ENCODE peak calls at places on chromosomes 16 and 17, in ten cellular contexts. H is BJ; P is osteocyte; L is stomach; O is NCI-H1105; I is fibroblast of the conjunctiva; B is glomerular endothelial cell; J is lung; K is CD8-positive, alpha-beta T cell; T is activated T-helper 1 cell treated with anti-CD3 and anti-CD28 coated beads, Interleukin-12 subunit alpha, Interleukin-12 subunit beta, Interleukin-2, Interleukin-4 antibody, amounts not matched to agents 30 ng/mL and 10 ng/mL and 1 ng/mL, durations not matched to agents 14 hours and 24 hours and 36 hours. D is an unnamed sample.

GRCh38 chr17:72605543-72605942 is 484.7 kb downstream of the SOX9 start:
- DNase-seq in H (no peak), P (no peak), L (no peak), O (no peak), I (no peak), B (no peak), J (no peak), K (no peak), T (no peak), D (no peak)

GRCh38 chr17:50539762-50540440 is 7.1 kb upstream of the SPATA20 start:
- DNase-seq in H (no peak), P (no peak), L (peak), O (no peak), I (no peak), B (no peak), J (no peak), K (no peak), T (no peak), D (no peak)

GRCh38 chr16:69707920-69708683 is 18.3 kb downstream of the NQO1 start:
- DNase-seq in H (no peak), P (peak), L (no peak), O (no peak), I (no peak), B (no peak), J (no peak), K (no peak), T (no peak), D (no peak)

GRCh38 chr17:36532435-36532975 is 2.2 kb downstream of the MYO19 start:
- DNase-seq in H (no peak), P (peak), L (no peak), O (no peak), I (no peak), B (no peak), J (no peak), K (no peak), T (no peak), D (no peak)

GRCh38 chr17:49513616-49514373 is 18.7 kb downstream of the NGFR start:
- DNase-seq in H (no peak), P (no peak), L (no peak), O (no peak), I (no peak), B (no peak), J (no peak), K (no peak), T (no peak), D (no peak)

GRCh38 chr16:17160285-17160854 is 310.4 kb downstream of the XYLT1 start:
- DNase-seq in H (no peak), P (no peak), L (no peak), O (peak), I (no peak), B (no peak), J (no peak), K (no peak), T (no peak), D (no peak)

GRCh38 chr16:31016018-31016417 is 5.6 kb upstream of the STX1B start:
- DNase-seq in H (no peak), P (no peak), L (no peak), O (no peak), I (no peak), B (no peak), J (no peak), K (no peak), T (no peak), D (no peak)

GRCh38 chr16:57781741-57782606 is 20.3 kb downstream of the KIFC3 start:
- DNase-seq in H (no peak), P (no peak), L (no peak), O (no peak), I (no peak), B (no peak), J (no peak), K (no peak), T (no peak), D (no peak)

GRCh38 chr16:84766978-84767773 is 52.6 kb upstream of the CRISPLD2 start:
- DNase-seq in H (no peak), P (no peak), L (no peak), O (no peak), I (no peak), B (no peak), J (no peak), K (no peak), T (no peak), D (no peak)

GRCh38 chr17:15441315-15441714 is 26.1 kb downstream of the CDRT4 start:
- DNase-seq in H (no peak), P (no peak), L (no peak), O (no peak), I (no peak), B (no peak), J (no peak), K (no peak), T (no peak), D (no peak)

GRCh38 chr17:51046527-51047384 is 73.9 kb downstream of the SPAG9 start:
- DNase-seq in H (no peak), P (no peak), L (no peak), O (peak), I (peak), B (no peak), J (no peak), K (no peak), T (no peak), D (peak)

GRCh38 chr17:82180776-82181528 is 31.7 kb downstream of the CCDC57 start:
- DNase-seq in H (no peak), P (no peak), L (no peak), O (no peak), I (no peak), B (no peak), J (no peak), K (no peak), T (no peak), D (no peak)

GRCh38 chr16:60110531-60110930 is 1376.4 kb upstream of the GOT2 start:
- DNase-seq in H (no peak), P (no peak), L (no peak), O (no peak), I (no peak), B (no peak), J (no peak), K (no peak), T (no peak), D (no peak)

GRCh38 chr17:15247891-15248529 is 17.1 kb downstream of the PMP22 start:
- DNase-seq in H (no peak), P (peak), L (no peak), O (no peak), I (no peak), B (no peak), J (no peak), K (no peak), T (no peak), D (no peak)